ENCODE peak calls at places on chromosome 11, in four cellular contexts. One of them, this sample, is unnamed.

GRCh38 chr11:33086017-33086416 is 46.6 kb downstream of the TCP11L1 start:
- DNase-seq in MCF 10A: no peak
- DNase-seq in SK-N-DZ: no peak
- DNase-seq in NCI-H1930: no peak
- DNase-seq in this sample: no peak

GRCh38 chr11:100841711-100842407 is 154.8 kb downstream of the ARHGAP42 start:
- DNase-seq in MCF 10A: no peak
- DNase-seq in SK-N-DZ: no peak
- DNase-seq in NCI-H1930: no peak
- DNase-seq in this sample: no peak

GRCh38 chr11:128501576-128502549 is 85.5 kb downstream of the ETS1 start:
- DNase-seq in MCF 10A: no peak
- DNase-seq in SK-N-DZ: no peak
- DNase-seq in NCI-H1930: no peak
- DNase-seq in this sample: no peak

GRCh38 chr11:11189501-11189900 is 163.5 kb downstream of the CSNK2A3 start:
- DNase-seq in MCF 10A: no peak
- DNase-seq in SK-N-DZ: no peak
- DNase-seq in NCI-H1930: no peak
- DNase-seq in this sample: no peak

GRCh38 chr11:120952503-120953229 is 71.2 kb upstream of the TBCEL start:
- DNase-seq in MCF 10A: peak; percentile 81
- DNase-seq in SK-N-DZ: peak; percentile 46
- DNase-seq in NCI-H1930: peak; percentile 66
- DNase-seq in this sample: peak; percentile 50

GRCh38 chr11:28245131-28245530 is 136.9 kb downstream of the METTL15 start:
- DNase-seq in MCF 10A: no peak
- DNase-seq in SK-N-DZ: no peak
- DNase-seq in NCI-H1930: no peak
- DNase-seq in this sample: no peak

GRCh38 chr11:111438846-111439520 is 59.9 kb upstream of the POU2AF1 start:
- DNase-seq in MCF 10A: no peak
- DNase-seq in SK-N-DZ: no peak
- DNase-seq in NCI-H1930: no peak
- DNase-seq in this sample: no peak

GRCh38 chr11:64016512-64016911 is 19.2 kb upstream of the FLRT1 start:
- DNase-seq in MCF 10A: no peak
- DNase-seq in SK-N-DZ: no peak
- DNase-seq in NCI-H1930: no peak
- DNase-seq in this sample: no peak

GRCh38 chr11:36352919-36353318 is 56.8 kb downstream of the PRR5L start:
- DNase-seq in MCF 10A: no peak
- DNase-seq in SK-N-DZ: no peak
- DNase-seq in NCI-H1930: no peak
- DNase-seq in this sample: no peak

GRCh38 chr11:44628730-44629361 is 63.4 kb downstream of the CD82 start:
- DNase-seq in MCF 10A: no peak
- DNase-seq in SK-N-DZ: no peak
- DNase-seq in NCI-H1930: no peak
- DNase-seq in this sample: no peak

GRCh38 chr11:46513934-46514342 is 79.9 kb downstream of the AMBRA1 start:
- DNase-seq in MCF 10A: peak; percentile 80
- DNase-seq in SK-N-DZ: peak; percentile 100
- DNase-seq in NCI-H1930: no peak
- DNase-seq in this sample: peak; percentile 74

GRCh38 chr11:66293352-66293751 is 1.7 kb downstream of the TMEM151A start:
- DNase-seq in MCF 10A: no peak
- DNase-seq in SK-N-DZ: no peak
- DNase-seq in NCI-H1930: no peak
- DNase-seq in this sample: no peak

GRCh38 chr11:2721163-2721935 is 21.6 kb upstream of the KCNQ1OT1 start:
- DNase-seq in MCF 10A: no peak
- DNase-seq in SK-N-DZ: no peak
- DNase-seq in NCI-H1930: no peak
- DNase-seq in this sample: no peak

GRCh38 chr11:61983419-61983818 is 16.0 kb upstream of the FTH1 start:
- DNase-seq in MCF 10A: no peak
- DNase-seq in SK-N-DZ: no peak
- DNase-seq in NCI-H1930: no peak
- DNase-seq in this sample: no peak

GRCh38 chr11:4926607-4927006 is 2.5 kb upstream of the OR51G1 start:
- DNase-seq in MCF 10A: peak; percentile 5
- DNase-seq in SK-N-DZ: no peak
- DNase-seq in NCI-H1930: no peak
- DNase-seq in this sample: no peak

GRCh38 chr11:13008625-13009475 is at the start of gene RASSF10:
- DNase-seq in MCF 10A: no peak
- DNase-seq in SK-N-DZ: peak; percentile 72
- DNase-seq in NCI-H1930: peak; percentile 57
- DNase-seq in this sample: peak; percentile 13

GRCh38 chr11:11987503-11988022 is 20.9 kb downstream of the DKK3 start:
- DNase-seq in MCF 10A: peak; percentile 30
- DNase-seq in SK-N-DZ: no peak
- DNase-seq in NCI-H1930: no peak
- DNase-seq in this sample: no peak

GRCh38 chr11:76385903-76386302 is 4.8 kb downstream of the GVQW3 start:
- DNase-seq in MCF 10A: no peak
- DNase-seq in SK-N-DZ: no peak
- DNase-seq in NCI-H1930: no peak
- DNase-seq in this sample: no peak

GRCh38 chr11:66326261-66327111 is 9.6 kb upstream of the CD248 start:
- DNase-seq in MCF 10A: peak; percentile 33
- DNase-seq in SK-N-DZ: peak; percentile 64
- DNase-seq in NCI-H1930: no peak
- DNase-seq in this sample: no peak

GRCh38 chr11:12888525-12889158 is 120.5 kb upstream of the RASSF10 start:
- DNase-seq in MCF 10A: peak; percentile 85
- DNase-seq in SK-N-DZ: peak; percentile 73
- DNase-seq in NCI-H1930: peak; percentile 45
- DNase-seq in this sample: peak; percentile 30

GRCh38 chr11:13745165-13745564 is 76.7 kb downstream of the FAR1 start:
- DNase-seq in MCF 10A: peak; percentile 5
- DNase-seq in SK-N-DZ: no peak
- DNase-seq in NCI-H1930: no peak
- DNase-seq in this sample: no peak

GRCh38 chr11:95364324-95365295 is 133.6 kb upstream of the SESN3 start:
- DNase-seq in MCF 10A: peak; percentile 63
- DNase-seq in SK-N-DZ: peak; percentile 80
- DNase-seq in NCI-H1930: no peak
- DNase-seq in this sample: no peak

GRCh38 chr11:65435981-65436411 is 13.4 kb downstream of the NEAT1 start:
- DNase-seq in MCF 10A: peak; percentile 41
- DNase-seq in SK-N-DZ: no peak
- DNase-seq in NCI-H1930: no peak
- DNase-seq in this sample: no peak

GRCh38 chr11:47616726-47617416 is 22.7 kb upstream of the C1QTNF4 start:
- DNase-seq in MCF 10A: peak; percentile 61
- DNase-seq in SK-N-DZ: peak; percentile 50
- DNase-seq in NCI-H1930: peak; percentile 15
- DNase-seq in this sample: peak; percentile 71

GRCh38 chr11:65646921-65647701 is 9.2 kb downstream of the SIPA1 start:
- DNase-seq in MCF 10A: no peak
- DNase-seq in SK-N-DZ: no peak
- DNase-seq in NCI-H1930: peak; percentile 40
- DNase-seq in this sample: no peak

GRCh38 chr11:23536907-23537306 is 676.6 kb upstream of the CCDC179 start:
- DNase-seq in MCF 10A: no peak
- DNase-seq in SK-N-DZ: no peak
- DNase-seq in NCI-H1930: no peak
- DNase-seq in this sample: no peak

GRCh38 chr11:102600666-102601065 is 24.5 kb downstream of the MMP20 start:
- DNase-seq in MCF 10A: no peak
- DNase-seq in SK-N-DZ: no peak
- DNase-seq in NCI-H1930: no peak
- DNase-seq in this sample: no peak

GRCh38 chr11:46916251-46916650 is 2.1 kb downstream of the LRP4 start:
- DNase-seq in MCF 10A: no peak
- DNase-seq in SK-N-DZ: no peak
- DNase-seq in NCI-H1930: no peak
- DNase-seq in this sample: no peak

This sample was measured in cerebellum.